ENCODE peak calls at places on chromosomes 3 and 15, in eight cellular contexts. F is A549, H is GM12878, W is SK-N-SH, A is HCT116, G is HepG2, R is K562, V is endothelial cell of umbilical vein. L is an unnamed sample.

GRCh38 chr3:145952541-145952940 is 208.4 kb downstream of the PLOD2 start:
- DNase-seq in F (no peak), H (no peak), W (no peak), A (no peak), G (no peak), R (no peak), V (peak; percentile 30), L (no peak)

GRCh38 chr3:1805331-1805730 is 293.3 kb upstream of the CNTN4 start:
- DNase-seq in F (no peak), H (no peak), W (no peak), A (no peak), G (no peak), R (no peak), V (no peak), L (no peak)

GRCh38 chr15:33476076-33476475 is 165.3 kb downstream of the RYR3 start:
- DNase-seq in F (no peak), H (no peak), W (no peak), A (no peak), G (no peak), R (no peak), V (no peak), L (no peak)

GRCh38 chr3:58585994-58586393 is 8.8 kb upstream of the FAM107A start:
- DNase-seq in F (no peak), H (no peak), W (no peak), A (no peak), G (no peak), R (no peak), V (no peak), L (no peak)

GRCh38 chr15:73146419-73146818 is 94.2 kb downstream of the NEO1 start:
- DNase-seq in F (no peak), H (no peak), W (no peak), A (no peak), G (no peak), R (no peak), V (no peak), L (no peak)

GRCh38 chr3:45313743-45314403 is 74.5 kb upstream of the LARS2 start:
- DNase-seq in F (no peak), H (no peak), W (no peak), A (no peak), G (no peak), R (no peak), V (no peak), L (no peak)

GRCh38 chr3:123658118-123658859 is 73.4 kb upstream of the HACD2 start:
- DNase-seq in F (no peak), H (no peak), W (no peak), A (no peak), G (no peak), R (no peak), V (peak; percentile 44), L (no peak)

GRCh38 chr3:16234281-16234680 is 30.5 kb downstream of the DPH3 start:
- DNase-seq in F (no peak), H (no peak), W (no peak), A (no peak), G (no peak), R (no peak), V (no peak), L (no peak)

GRCh38 chr3:37216597-37217097 is 42.3 kb upstream of the LRRFIP2 start:
- DNase-seq in F (no peak), H (no peak), W (no peak), A (no peak), G (no peak), R (no peak), V (no peak), L (no peak)

GRCh38 chr15:39267685-39268084 is 313.2 kb upstream of the THBS1 start:
- DNase-seq in F (no peak), H (no peak), W (no peak), A (no peak), G (no peak), R (no peak), V (peak; percentile 59), L (no peak)

GRCh38 chr3:125123906-125124305 is 68.1 kb upstream of the HEG1 start:
- DNase-seq in F (no peak), H (no peak), W (peak; percentile 64), A (no peak), G (no peak), R (no peak), V (no peak), L (no peak)

GRCh38 chr3:39639344-39640236 is 169.8 kb upstream of the MYRIP start:
- DNase-seq in F (peak; percentile 87), H (no peak), W (no peak), A (peak; percentile 88), G (peak; percentile 40), R (peak; percentile 70), V (peak; percentile 95), L (peak; percentile 94)

GRCh38 chr3:99700637-99701268 is 62.4 kb downstream of the COL8A1 start:
- DNase-seq in F (no peak), H (no peak), W (no peak), A (no peak), G (peak; percentile 8), R (no peak), V (peak; percentile 86), L (no peak)

GRCh38 chr3:25885544-25885943 is 95.7 kb downstream of the OXSM start:
- DNase-seq in F (no peak), H (no peak), W (no peak), A (no peak), G (no peak), R (no peak), V (no peak), L (no peak)

GRCh38 chr15:74775132-74775562 is 6.7 kb upstream of the CSK start:
- DNase-seq in F (no peak), H (no peak), W (no peak), A (no peak), G (no peak), R (no peak), V (no peak), L (no peak)

GRCh38 chr3:53084310-53085001 is 38.6 kb upstream of the SFMBT1 start:
- DNase-seq in F (no peak), H (no peak), W (no peak), A (no peak), G (peak; percentile 41), R (peak; percentile 14), V (no peak), L (no peak)

GRCh38 chr15:65595960-65596359 is 15.0 kb downstream of the INTS14 start:
- DNase-seq in F (peak; percentile 62), H (no peak), W (peak; percentile 59), A (no peak), G (peak; percentile 67), R (peak; percentile 43), V (peak; percentile 23), L (peak; percentile 28)

GRCh38 chr15:63870403-63871209 is 36.9 kb upstream of the HERC1 start:
- DNase-seq in F (peak; percentile 44), H (no peak), W (no peak), A (no peak), G (peak; percentile 61), R (peak; percentile 58), V (peak; percentile 78), L (peak; percentile 64)

GRCh38 chr3:55661141-55661540 is 174.0 kb upstream of the WNT5A start:
- DNase-seq in F (no peak), H (peak; percentile 45), W (no peak), A (no peak), G (no peak), R (no peak), V (no peak), L (no peak)

GRCh38 chr15:56815247-56815646 is 81.9 kb upstream of the ZNF280D start:
- DNase-seq in F (no peak), H (no peak), W (no peak), A (peak; percentile 87), G (no peak), R (peak; percentile 18), V (peak; percentile 75), L (peak; percentile 76)

GRCh38 chr3:32226875-32227500 is 11.5 kb upstream of the CMTM8 start:
- DNase-seq in F (peak; percentile 23), H (no peak), W (no peak), A (peak; percentile 69), G (no peak), R (no peak), V (peak; percentile 70), L (no peak)

DNA sequence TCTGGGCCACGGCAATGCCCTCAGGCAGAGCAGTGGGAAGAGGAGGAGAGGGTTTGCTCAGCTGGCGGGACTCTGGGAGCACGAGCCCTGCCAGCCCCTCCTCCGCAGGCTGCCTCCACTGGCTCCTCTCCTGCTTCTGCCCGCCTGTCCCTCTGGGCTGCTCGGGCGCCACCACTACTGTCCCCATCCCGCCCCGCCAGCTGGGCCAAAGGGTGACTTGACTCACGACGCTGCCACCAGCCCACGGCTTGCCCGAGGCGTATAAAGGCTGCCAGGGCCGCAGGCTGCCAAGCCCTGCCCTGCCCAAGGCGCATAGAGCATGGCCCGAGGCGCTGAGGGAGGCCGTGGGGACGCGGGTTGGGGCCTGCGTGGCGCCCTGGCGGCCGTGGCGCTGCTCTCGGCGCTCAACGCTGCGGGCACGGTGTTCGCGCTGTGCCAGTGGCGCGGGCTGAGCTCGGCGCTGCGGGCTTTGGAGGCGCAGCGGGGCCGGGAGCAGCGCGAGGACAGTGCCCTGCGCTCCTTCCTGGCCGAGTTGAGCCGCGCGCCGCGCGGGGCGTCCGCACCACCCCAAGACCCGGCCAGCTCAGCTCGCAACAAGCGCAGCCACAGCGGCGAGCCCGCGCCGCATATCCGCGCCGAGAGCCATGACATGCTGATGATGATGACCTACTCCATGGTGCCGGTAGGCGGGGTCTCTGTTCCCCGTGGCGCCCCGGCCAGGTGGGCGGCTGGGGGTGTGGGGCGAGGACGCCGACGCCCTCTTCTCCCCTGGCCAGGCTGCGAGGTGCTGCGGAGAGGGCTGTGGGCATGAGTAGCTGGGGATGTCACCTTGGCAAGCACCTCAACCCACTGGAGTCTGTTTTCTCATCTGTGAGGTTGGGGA is at the start of gene GLDN:
- DNase-seq in F (no peak), H (no peak), W (peak; percentile 80), A (no peak), G (no peak), R (no peak), V (no peak), L (no peak)
- H3K4me3 ChIP-seq in F (peak within 1 kb of the TSS; percentile 44), H (no peak within 1 kb of the TSS), W (peak within 1 kb of the TSS; percentile 35), A (no peak within 1 kb of the TSS), G (peak within 1 kb of the TSS; percentile 55), R (no peak within 1 kb of the TSS), V (no peak within 1 kb of the TSS), L (no peak within 1 kb of the TSS)

GRCh38 chr15:90239371-90239770 is 5.4 kb downstream of the GDPGP1 start:
- DNase-seq in F (no peak), H (no peak), W (no peak), A (no peak), G (no peak), R (no peak), V (no peak), L (peak; percentile 24)
- TF ChIP-seq MAX in F (no peak), H (no peak), W (no peak), A (no peak), G (no peak), R (no peak), V (no peak), L (no peak)

GRCh38 chr15:89230277-89230676 is 8.9 kb upstream of the RLBP1 start:
- DNase-seq in F (no peak), H (no peak), W (no peak), A (no peak), G (no peak), R (no peak), V (no peak), L (peak; percentile 45)
- TF ChIP-seq CTCF in F (no peak), H (no peak), W (no peak), A (peak; percentile 13), G (no peak), R (peak; percentile 32), V (no peak), L (peak; percentile 18)

DNA sequence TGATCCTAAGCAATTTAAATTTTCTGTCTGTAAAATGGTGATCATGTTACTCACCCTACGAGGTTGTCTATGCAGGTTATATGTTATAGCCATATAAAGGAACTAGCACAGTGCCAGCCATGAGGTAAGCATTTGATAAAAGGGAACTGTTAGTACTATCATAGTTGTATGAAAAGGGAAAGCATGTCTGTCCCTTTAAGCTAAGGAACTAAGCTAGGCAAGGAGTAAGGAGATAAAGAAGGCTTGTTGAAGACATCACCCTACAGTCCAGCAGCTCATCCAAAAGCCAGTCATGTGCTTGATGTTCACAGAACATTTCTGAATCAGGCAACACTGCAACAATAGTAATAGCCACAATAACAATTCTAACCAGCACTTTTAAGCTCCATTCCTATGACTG is 243.9 kb downstream of the ZBTB20 start:
- DNase-seq in F (no peak), H (no peak), W (no peak), A (no peak), G (no peak), R (no peak), V (no peak), L (peak; percentile 2)
- H3K4me3 ChIP-seq in F (no peak overlapping the region), H (no peak overlapping the region), W (no peak overlapping the region), A (no peak overlapping the region), G (no peak overlapping the region), R (no peak overlapping the region), V (no peak overlapping the region), L (no peak overlapping the region)

L was measured in NB4.